ENCODE peak calls at places on chromosomes 3 and 15, in six cellular contexts. One of them, this sample, is unnamed.

GRCh38 chr15:77181305-77182074 is 110.6 kb upstream of the TSPAN3 start:
- DNase-seq in brain microvascular endothelial cell: no peak
- DNase-seq in cardiac muscle cell: no peak
- DNase-seq in choroid plexus epithelial cell: no peak
- DNase-seq in astrocyte of the spinal cord: no peak
- DNase-seq in BJ: no peak
- DNase-seq in this sample: no peak

GRCh38 chr3:36900474-36901443 is 44.1 kb downstream of the TRANK1 start:
- DNase-seq in brain microvascular endothelial cell: no peak
- DNase-seq in cardiac muscle cell: no peak
- DNase-seq in choroid plexus epithelial cell: no peak
- DNase-seq in astrocyte of the spinal cord: no peak
- DNase-seq in BJ: no peak
- DNase-seq in this sample: no peak

GRCh38 chr3:110813541-110813940 is 258.1 kb upstream of the NECTIN3 start:
- DNase-seq in brain microvascular endothelial cell: no peak
- DNase-seq in cardiac muscle cell: no peak
- DNase-seq in choroid plexus epithelial cell: no peak
- DNase-seq in astrocyte of the spinal cord: no peak
- DNase-seq in BJ: no peak
- DNase-seq in this sample: no peak

GRCh38 chr3:134344560-134344959 is 29.7 kb downstream of the AMOTL2 start:
- DNase-seq in brain microvascular endothelial cell: no peak
- DNase-seq in cardiac muscle cell: no peak
- DNase-seq in choroid plexus epithelial cell: no peak
- DNase-seq in astrocyte of the spinal cord: no peak
- DNase-seq in BJ: no peak
- DNase-seq in this sample: no peak

GRCh38 chr15:39267685-39268084 is 313.2 kb upstream of the THBS1 start:
- DNase-seq in brain microvascular endothelial cell: peak
- DNase-seq in cardiac muscle cell: no peak
- DNase-seq in choroid plexus epithelial cell: peak
- DNase-seq in astrocyte of the spinal cord: no peak
- DNase-seq in BJ: no peak
- DNase-seq in this sample: no peak

GRCh38 chr3:146177072-146177936 is 16.3 kb upstream of the PLOD2 start:
- DNase-seq in brain microvascular endothelial cell: no peak
- DNase-seq in cardiac muscle cell: no peak
- DNase-seq in choroid plexus epithelial cell: no peak
- DNase-seq in astrocyte of the spinal cord: no peak
- DNase-seq in BJ: no peak
- DNase-seq in this sample: no peak

GRCh38 chr3:109177888-109178287 is 41.4 kb downstream of the C3orf85 start:
- DNase-seq in brain microvascular endothelial cell: no peak
- DNase-seq in cardiac muscle cell: no peak
- DNase-seq in choroid plexus epithelial cell: no peak
- DNase-seq in astrocyte of the spinal cord: no peak
- DNase-seq in BJ: no peak
- DNase-seq in this sample: no peak

GRCh38 chr3:102526865-102527264 is 92.0 kb downstream of the ZPLD1 start:
- DNase-seq in brain microvascular endothelial cell: no peak
- DNase-seq in cardiac muscle cell: no peak
- DNase-seq in choroid plexus epithelial cell: no peak
- DNase-seq in astrocyte of the spinal cord: no peak
- DNase-seq in BJ: no peak
- DNase-seq in this sample: no peak

GRCh38 chr3:55858302-55858701 is 371.2 kb upstream of the WNT5A start:
- DNase-seq in brain microvascular endothelial cell: no peak
- DNase-seq in cardiac muscle cell: no peak
- DNase-seq in choroid plexus epithelial cell: no peak
- DNase-seq in astrocyte of the spinal cord: no peak
- DNase-seq in BJ: no peak
- DNase-seq in this sample: no peak

GRCh38 chr15:40266828-40267304 is 16.0 kb downstream of the ANKRD63 start:
- DNase-seq in brain microvascular endothelial cell: peak
- DNase-seq in cardiac muscle cell: peak
- DNase-seq in choroid plexus epithelial cell: peak
- DNase-seq in astrocyte of the spinal cord: peak
- DNase-seq in BJ: peak
- DNase-seq in this sample: peak

GRCh38 chr3:127068111-127068810 is 85.3 kb downstream of the PLXNA1 start:
- DNase-seq in brain microvascular endothelial cell: no peak
- DNase-seq in cardiac muscle cell: no peak
- DNase-seq in choroid plexus epithelial cell: no peak
- DNase-seq in astrocyte of the spinal cord: no peak
- DNase-seq in BJ: no peak
- DNase-seq in this sample: no peak

GRCh38 chr15:62165029-62165792 is at the start of gene C2CD4B:
- DNase-seq in brain microvascular endothelial cell: no peak
- DNase-seq in cardiac muscle cell: peak
- DNase-seq in choroid plexus epithelial cell: no peak
- DNase-seq in astrocyte of the spinal cord: no peak
- DNase-seq in BJ: no peak
- DNase-seq in this sample: no peak

GRCh38 chr3:116946376-116946775 is 236.8 kb downstream of the TUSC7 start:
- DNase-seq in brain microvascular endothelial cell: no peak
- DNase-seq in cardiac muscle cell: no peak
- DNase-seq in choroid plexus epithelial cell: no peak
- DNase-seq in astrocyte of the spinal cord: no peak
- DNase-seq in BJ: no peak
- DNase-seq in this sample: no peak

GRCh38 chr15:74889882-74890768 is at the start of gene MPI:
- DNase-seq in brain microvascular endothelial cell: peak
- DNase-seq in cardiac muscle cell: peak
- DNase-seq in choroid plexus epithelial cell: peak
- DNase-seq in astrocyte of the spinal cord: peak
- DNase-seq in BJ: no peak
- DNase-seq in this sample: peak

GRCh38 chr15:82901114-82901805 is 51.3 kb downstream of the HOMER2 start:
- DNase-seq in brain microvascular endothelial cell: no peak
- DNase-seq in cardiac muscle cell: no peak
- DNase-seq in choroid plexus epithelial cell: no peak
- DNase-seq in astrocyte of the spinal cord: no peak
- DNase-seq in BJ: no peak
- DNase-seq in this sample: no peak

GRCh38 chr15:92733934-92734521 is 78.5 kb upstream of the FAM174B start:
- DNase-seq in brain microvascular endothelial cell: no peak
- DNase-seq in cardiac muscle cell: peak
- DNase-seq in choroid plexus epithelial cell: peak
- DNase-seq in astrocyte of the spinal cord: peak
- DNase-seq in BJ: no peak
- DNase-seq in this sample: no peak

GRCh38 chr15:76994001-76994400 is 925 bp upstream of the PSTPIP1 start:
- DNase-seq in brain microvascular endothelial cell: no peak
- DNase-seq in cardiac muscle cell: no peak
- DNase-seq in choroid plexus epithelial cell: no peak
- DNase-seq in astrocyte of the spinal cord: no peak
- DNase-seq in BJ: no peak
- DNase-seq in this sample: no peak

GRCh38 chr15:55221090-55222011 is 24.6 kb upstream of the RSL24D1 start:
- DNase-seq in brain microvascular endothelial cell: peak
- DNase-seq in cardiac muscle cell: peak
- DNase-seq in choroid plexus epithelial cell: peak
- DNase-seq in astrocyte of the spinal cord: peak
- DNase-seq in BJ: peak
- DNase-seq in this sample: peak

GRCh38 chr3:42652251-42652610 is 1.3 kb upstream of the ZBTB47 start:
- DNase-seq in brain microvascular endothelial cell: no peak
- DNase-seq in cardiac muscle cell: no peak
- DNase-seq in choroid plexus epithelial cell: no peak
- DNase-seq in astrocyte of the spinal cord: no peak
- DNase-seq in BJ: no peak
- DNase-seq in this sample: no peak

GRCh38 chr15:61654004-61654740 is 406.1 kb downstream of the VPS13C start:
- DNase-seq in brain microvascular endothelial cell: no peak
- DNase-seq in cardiac muscle cell: no peak
- DNase-seq in choroid plexus epithelial cell: no peak
- DNase-seq in astrocyte of the spinal cord: no peak
- DNase-seq in BJ: no peak
- DNase-seq in this sample: no peak

GRCh38 chr15:31086344-31086743 is 15.2 kb downstream of the TRPM1 start:
- DNase-seq in brain microvascular endothelial cell: no peak
- DNase-seq in cardiac muscle cell: no peak
- DNase-seq in choroid plexus epithelial cell: no peak
- DNase-seq in astrocyte of the spinal cord: no peak
- DNase-seq in BJ: no peak
- DNase-seq in this sample: no peak

GRCh38 chr15:88624156-88624970 is 3.2 kb downstream of the AEN start:
- DNase-seq in brain microvascular endothelial cell: no peak
- DNase-seq in cardiac muscle cell: peak
- DNase-seq in choroid plexus epithelial cell: peak
- DNase-seq in astrocyte of the spinal cord: peak
- DNase-seq in BJ: no peak
- DNase-seq in this sample: peak

GRCh38 chr3:31219131-31219843 is 313.4 kb upstream of the STT3B start:
- DNase-seq in brain microvascular endothelial cell: peak
- DNase-seq in cardiac muscle cell: peak
- DNase-seq in choroid plexus epithelial cell: peak
- DNase-seq in astrocyte of the spinal cord: peak
- DNase-seq in BJ: peak
- DNase-seq in this sample: peak

DNA sequence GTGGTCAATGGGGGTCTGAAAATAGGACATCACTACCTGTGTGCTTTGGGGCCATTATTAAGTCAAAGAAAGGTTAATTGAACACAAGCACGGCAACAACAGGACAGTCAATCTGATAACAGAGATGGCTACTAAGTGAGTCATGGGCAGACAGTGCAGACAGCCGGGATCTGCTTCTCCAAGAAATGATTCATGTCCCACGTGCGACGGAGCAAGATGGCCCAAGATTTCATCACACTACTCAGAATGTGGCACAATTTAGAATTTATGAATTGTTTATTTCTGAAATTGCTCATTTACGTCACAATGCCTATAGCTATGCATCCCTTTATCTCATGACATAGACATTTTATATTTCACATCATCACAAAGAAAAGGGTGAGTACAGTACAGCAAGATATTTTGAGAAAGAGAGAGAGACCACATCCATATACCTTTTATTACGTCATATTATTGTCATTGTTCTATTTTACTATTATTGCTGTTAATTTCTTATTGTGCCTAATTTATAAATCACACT is 770.6 kb upstream of the NR2F2 start:
- DNase-seq in brain microvascular endothelial cell: peak
- DNase-seq in cardiac muscle cell: peak
- DNase-seq in choroid plexus epithelial cell: peak
- DNase-seq in astrocyte of the spinal cord: peak
- DNase-seq in BJ: peak
- DNase-seq in this sample: peak
- H3K4me3 ChIP-seq in brain microvascular endothelial cell: no peak
- H3K4me3 ChIP-seq in cardiac muscle cell: no peak
- H3K4me3 ChIP-seq in choroid plexus epithelial cell: no peak
- H3K4me3 ChIP-seq in astrocyte of the spinal cord: no peak
- H3K4me3 ChIP-seq in BJ: no peak
- H3K4me3 ChIP-seq in this sample: no peak

DNA sequence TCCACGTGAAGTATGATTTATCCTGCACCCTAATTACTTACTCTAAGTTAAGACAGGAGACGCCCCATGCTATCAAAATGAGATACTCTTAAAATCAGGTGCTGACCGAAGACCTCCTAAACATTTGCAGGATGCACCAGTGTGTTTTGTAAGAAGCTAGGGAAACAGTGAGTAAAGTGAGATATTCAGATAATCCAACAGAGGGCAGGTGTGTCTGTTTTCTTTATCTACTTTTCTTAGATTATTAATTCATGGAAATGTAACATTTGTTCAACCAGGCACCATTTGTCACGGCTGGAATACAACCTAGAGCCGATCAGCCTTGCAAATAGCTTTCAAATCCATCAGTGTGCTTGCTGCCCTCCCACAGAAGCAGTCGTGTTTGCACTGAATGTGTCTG is 202.0 kb upstream of the CHRM5 start:
- DNase-seq in brain microvascular endothelial cell: no peak
- DNase-seq in cardiac muscle cell: no peak
- DNase-seq in choroid plexus epithelial cell: peak
- DNase-seq in astrocyte of the spinal cord: no peak
- DNase-seq in BJ: no peak
- DNase-seq in this sample: no peak
- TF ChIP-seq CTCF in brain microvascular endothelial cell: peak
- TF ChIP-seq CTCF in cardiac muscle cell: no peak
- TF ChIP-seq CTCF in choroid plexus epithelial cell: peak
- TF ChIP-seq CTCF in astrocyte of the spinal cord: peak
- TF ChIP-seq CTCF in BJ: peak
- TF ChIP-seq CTCF in this sample: peak

DNA sequence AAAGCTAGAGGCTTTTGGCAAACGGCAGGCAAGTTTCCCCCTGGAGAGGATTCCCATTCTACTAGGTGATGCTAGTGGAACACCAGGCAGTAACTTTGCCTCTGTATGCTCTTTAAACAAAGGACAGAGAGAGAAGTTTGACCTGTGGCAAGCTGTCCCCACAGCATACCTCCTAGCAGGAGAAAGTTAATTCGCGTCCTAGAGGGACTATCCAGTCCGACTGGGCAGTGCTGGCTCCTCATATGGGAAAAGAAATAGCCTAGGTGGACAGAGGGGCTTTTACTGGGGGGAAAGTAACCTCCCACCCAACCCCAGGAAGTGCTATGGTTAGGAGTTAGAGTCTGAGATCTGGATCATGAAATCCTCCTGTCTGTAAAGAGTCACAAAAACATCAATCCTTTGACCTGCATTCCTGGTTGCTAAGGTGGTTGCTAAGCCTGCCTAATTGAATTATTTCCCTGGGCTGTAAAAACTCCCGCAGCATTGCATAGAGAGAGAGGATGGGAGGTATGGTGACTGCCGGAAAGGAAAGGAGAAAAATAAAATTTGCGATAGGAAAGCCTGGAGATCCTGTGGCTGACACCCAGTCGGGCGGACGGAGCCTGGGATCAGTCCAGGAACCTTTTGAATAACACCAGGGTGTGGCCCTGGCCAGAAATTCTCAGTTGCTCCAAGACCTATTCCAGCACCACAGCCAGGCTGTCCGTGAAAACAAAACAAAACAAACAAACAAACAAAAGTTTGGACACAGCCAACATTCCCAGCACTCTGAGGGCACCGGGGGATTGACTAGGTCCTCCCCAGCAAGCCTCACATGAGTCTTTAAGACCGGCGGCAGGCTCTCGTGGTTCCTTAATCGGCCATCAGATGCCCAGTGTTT is 67.7 kb upstream of the ATP11B start:
- DNase-seq in brain microvascular endothelial cell: no peak
- DNase-seq in cardiac muscle cell: peak
- DNase-seq in choroid plexus epithelial cell: peak
- DNase-seq in astrocyte of the spinal cord: no peak
- DNase-seq in BJ: peak
- DNase-seq in this sample: no peak
- H3K4me3 ChIP-seq in brain microvascular endothelial cell: no peak
- H3K4me3 ChIP-seq in cardiac muscle cell: no peak
- H3K4me3 ChIP-seq in choroid plexus epithelial cell: peak
- H3K4me3 ChIP-seq in astrocyte of the spinal cord: peak
- H3K4me3 ChIP-seq in BJ: peak
- H3K4me3 ChIP-seq in this sample: no peak

DNA sequence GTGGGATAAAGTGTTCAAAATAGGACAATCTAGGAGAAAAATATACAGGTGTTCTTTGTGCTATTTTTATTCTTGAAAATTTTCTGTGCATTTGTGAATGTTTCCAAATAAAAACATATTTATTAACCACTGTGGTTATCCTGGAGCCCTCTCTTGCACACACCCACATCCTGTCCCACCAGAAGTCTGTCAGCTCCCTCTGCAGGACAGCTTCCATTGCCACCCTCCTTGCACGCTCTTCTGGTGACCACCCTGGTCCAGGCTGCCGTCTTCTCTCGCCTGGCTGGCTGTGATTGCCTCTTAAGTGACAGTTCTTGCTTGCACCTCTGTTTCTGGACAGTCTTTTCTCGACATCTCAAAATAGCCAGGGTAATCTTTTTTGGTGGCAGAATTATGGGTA is 394.0 kb downstream of the LRTM1 start:
- DNase-seq in brain microvascular endothelial cell: no peak
- DNase-seq in cardiac muscle cell: peak
- DNase-seq in choroid plexus epithelial cell: no peak
- DNase-seq in astrocyte of the spinal cord: no peak
- DNase-seq in BJ: no peak
- DNase-seq in this sample: no peak
- TF ChIP-seq CTCF in brain microvascular endothelial cell: no peak
- TF ChIP-seq CTCF in cardiac muscle cell: no peak
- TF ChIP-seq CTCF in choroid plexus epithelial cell: no peak
- TF ChIP-seq CTCF in astrocyte of the spinal cord: no peak
- TF ChIP-seq CTCF in BJ: no peak
- TF ChIP-seq CTCF in this sample: no peak